ENCODE peak calls at places on chromosomes 7 and 10, in five cellular contexts. One of them, this sample, is unnamed.

GRCh38 chr10:15521507-15521906 is 150.4 kb upstream of the FAM171A1 start:
- DNase-seq in AG09309: no peak
- DNase-seq in breast epithelium: no peak
- DNase-seq in ascending aorta: no peak
- DNase-seq in GM06990: no peak
- DNase-seq in this sample: no peak

GRCh38 chr7:112484671-112485097 is 3.9 kb downstream of the LSMEM1 start:
- DNase-seq in ascending aorta: peak
- DNase-seq in GM06990: no peak
- DNase-seq in breast epithelium: no peak
- DNase-seq in AG09309: peak
- DNase-seq in this sample: no peak

GRCh38 chr7:42237891-42238531 is 1.0 kb upstream of the GLI3 start:
- DNase-seq in GM06990: no peak
- DNase-seq in ascending aorta: peak
- DNase-seq in breast epithelium: peak
- DNase-seq in AG09309: no peak
- DNase-seq in this sample: peak

GRCh38 chr7:135884495-135885237 is 92.5 kb downstream of the MTPN start:
- DNase-seq in ascending aorta: no peak
- DNase-seq in GM06990: no peak
- DNase-seq in breast epithelium: no peak
- DNase-seq in AG09309: no peak
- DNase-seq in this sample: no peak

GRCh38 chr7:55065079-55065478 is 46.3 kb downstream of the EGFR start:
- DNase-seq in GM06990: no peak
- DNase-seq in ascending aorta: no peak
- DNase-seq in AG09309: peak
- DNase-seq in breast epithelium: no peak
- DNase-seq in this sample: peak

GRCh38 chr10:120422459-120422858 is 34.6 kb upstream of the PLPP4 start:
- DNase-seq in breast epithelium: no peak
- DNase-seq in GM06990: no peak
- DNase-seq in ascending aorta: no peak
- DNase-seq in AG09309: peak
- DNase-seq in this sample: no peak

GRCh38 chr10:113049881-113050280 is 99.8 kb downstream of the TCF7L2 start:
- DNase-seq in GM06990: no peak
- DNase-seq in AG09309: no peak
- DNase-seq in breast epithelium: no peak
- DNase-seq in ascending aorta: no peak
- DNase-seq in this sample: no peak

GRCh38 chr7:54394877-54395276 is 147.3 kb upstream of the VSTM2A start:
- DNase-seq in ascending aorta: no peak
- DNase-seq in AG09309: no peak
- DNase-seq in GM06990: no peak
- DNase-seq in breast epithelium: no peak
- DNase-seq in this sample: no peak

GRCh38 chr7:46764100-46764941 is 817.6 kb downstream of the TNS3 start:
- DNase-seq in ascending aorta: peak
- DNase-seq in GM06990: no peak
- DNase-seq in breast epithelium: no peak
- DNase-seq in AG09309: peak
- DNase-seq in this sample: peak

GRCh38 chr7:116864084-116864483 is 1.7 kb downstream of the CAPZA2 start:
- DNase-seq in breast epithelium: no peak
- DNase-seq in GM06990: no peak
- DNase-seq in AG09309: no peak
- DNase-seq in ascending aorta: no peak
- DNase-seq in this sample: no peak

GRCh38 chr7:33673029-33673700 is 232.2 kb upstream of the BMPER start:
- DNase-seq in GM06990: no peak
- DNase-seq in breast epithelium: no peak
- DNase-seq in AG09309: no peak
- DNase-seq in ascending aorta: no peak
- DNase-seq in this sample: no peak

GRCh38 chr10:1809139-1809755 is 71.9 kb upstream of the ADARB2 start:
- DNase-seq in AG09309: no peak
- DNase-seq in breast epithelium: no peak
- DNase-seq in GM06990: no peak
- DNase-seq in ascending aorta: no peak
- DNase-seq in this sample: no peak

GRCh38 chr7:97734255-97734654 is 2.4 kb downstream of the TAC1 start:
- DNase-seq in AG09309: no peak
- DNase-seq in breast epithelium: no peak
- DNase-seq in ascending aorta: no peak
- DNase-seq in GM06990: no peak
- DNase-seq in this sample: no peak

GRCh38 chr10:13922591-13922990 is 335.8 kb downstream of the PRPF18 start:
- DNase-seq in breast epithelium: no peak
- DNase-seq in ascending aorta: no peak
- DNase-seq in GM06990: no peak
- DNase-seq in AG09309: no peak
- DNase-seq in this sample: no peak

GRCh38 chr7:584122-584465 is 64.4 kb upstream of the PDGFA start:
- DNase-seq in ascending aorta: no peak
- DNase-seq in GM06990: no peak
- DNase-seq in AG09309: no peak
- DNase-seq in breast epithelium: no peak
- DNase-seq in this sample: no peak

GRCh38 chr7:832292-832967 is at the start of gene SUN1:
- DNase-seq in AG09309: peak
- DNase-seq in ascending aorta: no peak
- DNase-seq in breast epithelium: no peak
- DNase-seq in GM06990: no peak
- DNase-seq in this sample: peak

GRCh38 chr10:82826132-82826531 is 951.1 kb downstream of the NRG3 start:
- DNase-seq in ascending aorta: no peak
- DNase-seq in AG09309: peak
- DNase-seq in GM06990: no peak
- DNase-seq in breast epithelium: no peak
- DNase-seq in this sample: no peak

GRCh38 chr10:92110039-92110794 is 180.7 kb downstream of the CPEB3 start:
- DNase-seq in GM06990: no peak
- DNase-seq in breast epithelium: no peak
- DNase-seq in AG09309: no peak
- DNase-seq in ascending aorta: no peak
- DNase-seq in this sample: no peak

GRCh38 chr10:93999401-93999851 is 5.7 kb downstream of the PLCE1 start:
- DNase-seq in GM06990: no peak
- DNase-seq in breast epithelium: peak
- DNase-seq in AG09309: peak
- DNase-seq in ascending aorta: peak
- DNase-seq in this sample: no peak

GRCh38 chr7:114081606-114082425 is 163.0 kb upstream of the PPP1R3A start:
- DNase-seq in ascending aorta: no peak
- DNase-seq in GM06990: no peak
- DNase-seq in AG09309: peak
- DNase-seq in breast epithelium: no peak
- DNase-seq in this sample: peak

GRCh38 chr10:3668276-3668960 is 116.6 kb downstream of the KLF6 start:
- DNase-seq in GM06990: no peak
- DNase-seq in breast epithelium: no peak
- DNase-seq in AG09309: peak
- DNase-seq in ascending aorta: no peak
- DNase-seq in this sample: no peak

GRCh38 chr7:79407351-79407750 is 46.1 kb downstream of the MAGI2 start:
- DNase-seq in AG09309: no peak
- DNase-seq in GM06990: no peak
- DNase-seq in ascending aorta: no peak
- DNase-seq in breast epithelium: no peak
- DNase-seq in this sample: no peak

GRCh38 chr10:76902949-76903348 is 734.7 kb downstream of the KCNMA1 start:
- DNase-seq in ascending aorta: no peak
- DNase-seq in breast epithelium: no peak
- DNase-seq in GM06990: peak
- DNase-seq in AG09309: no peak
- DNase-seq in this sample: peak

DNA sequence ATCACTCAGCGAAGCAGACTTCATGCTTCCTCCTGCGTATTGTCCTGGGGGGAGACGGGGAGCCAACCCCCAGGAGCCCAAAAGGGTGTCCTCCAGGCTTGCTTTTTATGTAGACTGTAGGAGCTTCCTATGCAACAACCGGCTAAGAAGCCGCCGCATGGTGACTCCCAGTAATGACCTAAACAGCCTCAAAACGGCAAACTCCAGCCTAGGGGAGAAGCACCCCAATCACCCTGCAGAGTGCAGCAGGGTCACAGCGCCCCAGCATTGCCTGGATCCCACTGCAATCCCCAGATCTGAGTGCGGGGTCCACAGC is 52.0 kb downstream of the PROSER2 start:
- DNase-seq in AG09309: no peak
- DNase-seq in breast epithelium: no peak
- DNase-seq in GM06990: no peak
- DNase-seq in ascending aorta: no peak
- DNase-seq in this sample: no peak
- TF ChIP-seq CTCF in AG09309: no peak
- TF ChIP-seq CTCF in breast epithelium: no peak
- TF ChIP-seq CTCF in GM06990: no peak
- TF ChIP-seq CTCF in ascending aorta: no peak
- TF ChIP-seq CTCF in this sample: no peak

GRCh38 chr7:152336754-152337368 is 98.9 kb downstream of the KMT2C start:
- DNase-seq in AG09309: no peak
- DNase-seq in ascending aorta: no peak
- DNase-seq in GM06990: no peak
- DNase-seq in breast epithelium: no peak
- DNase-seq in this sample: peak

GRCh38 chr7:152338553-152338952 is 97.2 kb downstream of the KMT2C start:
- DNase-seq in breast epithelium: no peak
- DNase-seq in AG09309: no peak
- DNase-seq in ascending aorta: no peak
- DNase-seq in GM06990: no peak
- DNase-seq in this sample: no peak

GRCh38 chr7:152333134-152333533 is 102.7 kb downstream of the KMT2C start:
- DNase-seq in GM06990: no peak
- DNase-seq in breast epithelium: no peak
- DNase-seq in ascending aorta: no peak
- DNase-seq in AG09309: no peak
- DNase-seq in this sample: no peak

GRCh38 chr7:152330827-152331226 is 105.0 kb downstream of the KMT2C start:
- DNase-seq in GM06990: no peak
- DNase-seq in AG09309: no peak
- DNase-seq in ascending aorta: no peak
- DNase-seq in breast epithelium: no peak
- DNase-seq in this sample: no peak

GRCh38 chr7:152335900-152336571 is 99.8 kb downstream of the KMT2C start:
- DNase-seq in GM06990: no peak
- DNase-seq in ascending aorta: no peak
- DNase-seq in AG09309: no peak
- DNase-seq in breast epithelium: no peak
- DNase-seq in this sample: peak
- H3K4me3 ChIP-seq in GM06990: peak
- H3K4me3 ChIP-seq in ascending aorta: peak
- H3K4me3 ChIP-seq in AG09309: no peak
- H3K4me3 ChIP-seq in breast epithelium: no peak
- H3K4me3 ChIP-seq in this sample: peak

DNA sequence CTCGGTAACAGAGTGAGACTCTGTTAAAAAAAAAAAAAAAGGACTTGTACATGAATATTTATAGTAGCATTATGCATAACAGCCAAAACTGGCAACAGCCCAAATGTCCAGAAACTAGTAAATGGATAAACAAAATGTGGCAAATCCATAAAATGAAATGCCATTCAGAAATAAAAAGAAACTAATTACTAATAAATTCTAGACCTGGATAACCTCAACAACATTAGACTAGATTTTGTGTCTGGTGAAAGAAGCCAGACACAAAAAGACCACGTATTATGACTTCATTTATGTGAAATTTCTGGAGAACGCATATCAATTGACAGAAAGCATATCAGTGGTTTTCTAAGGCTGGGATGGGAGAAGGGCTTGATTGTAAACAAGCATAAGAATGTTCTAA is 74.5 kb downstream of the HPSE2 start:
- DNase-seq in GM06990: no peak
- DNase-seq in ascending aorta: no peak
- DNase-seq in breast epithelium: no peak
- DNase-seq in AG09309: no peak
- DNase-seq in this sample: no peak
- TF ChIP-seq CTCF in GM06990: no peak
- TF ChIP-seq CTCF in ascending aorta: no peak
- TF ChIP-seq CTCF in breast epithelium: no peak
- TF ChIP-seq CTCF in AG09309: no peak
- TF ChIP-seq CTCF in this sample: no peak

GRCh38 chr7:108079291-108080057 is 50.7 kb downstream of the LAMB4 start:
- DNase-seq in breast epithelium: no peak
- DNase-seq in AG09309: peak
- DNase-seq in ascending aorta: no peak
- DNase-seq in GM06990: no peak
- DNase-seq in this sample: no peak
- H3K4me3 ChIP-seq in breast epithelium: no peak
- H3K4me3 ChIP-seq in AG09309: no peak
- H3K4me3 ChIP-seq in ascending aorta: no peak
- H3K4me3 ChIP-seq in GM06990: no peak
- H3K4me3 ChIP-seq in this sample: no peak

GRCh38 chr7:44489955-44490350 is 505 bp downstream of the NUDCD3 start:
- DNase-seq in breast epithelium: no peak
- DNase-seq in GM06990: no peak
- DNase-seq in AG09309: no peak
- DNase-seq in ascending aorta: no peak
- DNase-seq in this sample: peak

GRCh38 chr7:44488955-44489354 is 1.5 kb downstream of the NUDCD3 start:
- DNase-seq in ascending aorta: no peak
- DNase-seq in breast epithelium: no peak
- DNase-seq in GM06990: no peak
- DNase-seq in AG09309: no peak
- DNase-seq in this sample: no peak

GRCh38 chr7:44486693-44487092 is 3.8 kb downstream of the NUDCD3 start:
- DNase-seq in breast epithelium: no peak
- DNase-seq in AG09309: no peak
- DNase-seq in GM06990: no peak
- DNase-seq in ascending aorta: no peak
- DNase-seq in this sample: no peak

GRCh38 chr7:44491229-44491628 is 771 bp upstream of the NUDCD3 start:
- DNase-seq in GM06990: no peak
- DNase-seq in AG09309: no peak
- DNase-seq in ascending aorta: no peak
- DNase-seq in breast epithelium: no peak
- DNase-seq in this sample: no peak

GRCh38 chr7:44490351-44491200 is at the start of gene NUDCD3:
- DNase-seq in ascending aorta: peak
- DNase-seq in GM06990: peak
- DNase-seq in breast epithelium: peak
- DNase-seq in AG09309: no peak
- DNase-seq in this sample: peak
- TF ChIP-seq CTCF in ascending aorta: no peak
- TF ChIP-seq CTCF in GM06990: peak
- TF ChIP-seq CTCF in breast epithelium: no peak
- TF ChIP-seq CTCF in AG09309: peak
- TF ChIP-seq CTCF in this sample: no peak

DNA sequence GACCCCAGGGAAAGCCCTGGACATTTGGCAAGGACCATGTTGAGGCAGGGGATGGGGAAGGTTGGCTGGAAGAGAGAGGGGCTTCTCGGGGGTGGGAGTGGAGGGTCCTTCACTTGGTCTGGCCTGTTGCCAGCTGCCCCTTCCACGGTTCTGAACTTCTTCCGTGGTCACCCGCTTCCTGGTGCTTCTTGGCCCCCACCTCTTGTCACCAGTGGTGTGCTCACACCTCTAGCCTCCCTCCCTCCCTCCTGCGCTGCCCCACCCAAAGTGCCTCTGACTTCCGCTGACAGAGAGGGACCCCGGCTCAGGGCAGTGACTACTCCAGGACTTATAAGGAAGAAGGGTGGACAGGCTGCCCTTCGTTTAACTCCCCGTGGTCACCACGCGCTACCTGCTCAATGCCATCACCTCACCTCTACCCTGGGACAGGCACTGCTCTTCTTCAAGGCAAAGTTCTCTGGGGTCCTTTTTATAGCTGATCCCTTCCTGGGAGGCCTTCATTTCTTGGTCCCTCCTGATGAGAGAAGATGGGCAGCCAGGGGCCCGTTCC is at the start of gene MUC12:
- DNase-seq in breast epithelium: no peak
- DNase-seq in AG09309: no peak
- DNase-seq in GM06990: no peak
- DNase-seq in ascending aorta: no peak
- DNase-seq in this sample: no peak
- H3K4me3 ChIP-seq in breast epithelium: no peak
- H3K4me3 ChIP-seq in AG09309: no peak
- H3K4me3 ChIP-seq in GM06990: no peak
- H3K4me3 ChIP-seq in ascending aorta: no peak
- H3K4me3 ChIP-seq in this sample: no peak